ENCODE peak calls at places on chromosomes 6 and 20, in four cellular contexts. E is stomach, J is suprapubic skin, N is esophagus squamous epithelium. T is an unnamed sample.

GRCh38 chr20:53887973-53888372 is 182.4 kb downstream of the BCAS1 start:
- DNase-seq in E (no peak), J (no peak), N (no peak), T (no peak)

GRCh38 chr20:46438156-46438750 is 31.8 kb upstream of the ELMO2 start:
- DNase-seq in E (no peak), J (no peak), N (no peak), T (peak)

GRCh38 chr6:107812370-107812769 is 11.7 kb downstream of the SCML4 start:
- DNase-seq in E (no peak), J (no peak), N (no peak), T (no peak)

GRCh38 chr6:21402368-21402767 is 191.2 kb upstream of the SOX4 start:
- DNase-seq in E (no peak), J (no peak), N (no peak), T (peak)

GRCh38 chr20:49381558-49382493 is 100.6 kb downstream of the KCNB1 start:
- DNase-seq in E (peak), J (no peak), N (no peak), T (peak)

GRCh38 chr20:32040142-32040953 is 11.7 kb upstream of the HCK start:
- DNase-seq in E (no peak), J (no peak), N (no peak), T (no peak)

GRCh38 chr6:36599791-36600209 is 5.6 kb downstream of the SRSF3 start:
- DNase-seq in E (peak), J (peak), N (no peak), T (no peak)

GRCh38 chr20:56989516-56989915 is 276.9 kb downstream of the BMP7 start:
- DNase-seq in E (no peak), J (no peak), N (no peak), T (no peak)

GRCh38 chr6:89148016-89148750 is 2.3 kb downstream of the PM20D2 start:
- DNase-seq in E (no peak), J (no peak), N (no peak), T (no peak)

GRCh38 chr20:57714409-57715267 is 4.8 kb upstream of the PMEPA1 start:
- DNase-seq in E (no peak), J (no peak), N (no peak), T (peak)

GRCh38 chr6:15434263-15434662 is 188.4 kb downstream of the JARID2 start:
- DNase-seq in E (no peak), J (no peak), N (no peak), T (no peak)

GRCh38 chr6:157669747-157670216 is 153.3 kb upstream of the SNX9 start:
- DNase-seq in E (peak), J (peak), N (no peak), T (peak)

GRCh38 chr6:16437095-16437494 is 198.7 kb downstream of the GMPR start:
- DNase-seq in E (no peak), J (no peak), N (no peak), T (no peak)

GRCh38 chr6:40999498-41000070 is 39.4 kb downstream of the UNC5CL start:
- DNase-seq in E (peak), J (no peak), N (no peak), T (peak)

GRCh38 chr6:41000248-41000647 is 38.8 kb downstream of the UNC5CL start:
- DNase-seq in E (peak), J (no peak), N (no peak), T (no peak)

GRCh38 chr6:40998661-40999060 is 40.4 kb downstream of the UNC5CL start:
- DNase-seq in E (no peak), J (no peak), N (no peak), T (no peak)

GRCh38 chr6:40996591-40997247 is 42.3 kb downstream of the UNC5CL start:
- DNase-seq in E (peak), J (no peak), N (no peak), T (no peak)

DNA sequence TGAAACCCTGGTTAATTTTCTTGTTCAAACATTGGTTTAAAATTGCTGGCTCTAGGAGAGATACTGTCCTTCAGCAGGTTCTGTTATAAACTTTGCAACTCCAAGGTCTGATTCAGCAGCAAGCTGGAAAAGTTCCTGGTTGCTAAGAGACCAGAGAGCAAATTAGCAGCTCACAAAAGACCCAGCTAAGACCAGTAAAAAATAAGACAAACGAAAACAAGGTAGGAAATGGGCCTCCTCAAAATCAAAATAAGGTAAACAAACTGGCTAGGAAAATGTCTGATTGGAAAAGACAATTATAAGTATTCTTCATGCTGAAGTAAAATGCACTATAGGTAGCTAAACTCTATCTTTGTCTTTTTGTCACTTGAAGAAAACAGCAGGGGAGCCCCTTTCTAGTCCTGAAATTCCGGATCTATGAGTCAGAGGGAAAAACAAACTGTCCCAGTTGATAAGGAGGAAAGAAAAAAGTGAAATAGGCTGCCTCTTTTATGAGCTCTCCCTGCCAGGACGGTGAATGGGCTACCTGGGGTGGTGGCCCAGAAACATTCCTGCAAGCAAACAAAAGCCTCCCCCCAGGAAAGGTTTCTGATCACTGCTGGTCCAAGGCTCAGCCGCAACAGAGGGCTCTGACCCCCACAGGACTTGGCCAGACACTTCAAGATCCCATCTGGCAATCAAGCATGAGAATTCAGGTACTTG is 41.6 kb downstream of the UNC5CL start:
- DNase-seq in E (peak), J (no peak), N (no peak), T (peak)
- H3K4me3 ChIP-seq in E (no peak), J (peak), N (no peak), T (no peak)

GRCh38 chr6:44805239-44805849 is 417.8 kb downstream of the CDC5L start:
- DNase-seq in E (no peak), J (no peak), N (no peak), T (peak)

GRCh38 chr6:44806656-44807055 is 419.1 kb downstream of the CDC5L start:
- DNase-seq in E (no peak), J (no peak), N (no peak), T (no peak)

GRCh38 chr6:44809256-44809655 is 421.8 kb downstream of the CDC5L start:
- DNase-seq in E (no peak), J (no peak), N (no peak), T (no peak)

GRCh38 chr6:44811456-44811855 is 423.9 kb downstream of the CDC5L start:
- DNase-seq in E (no peak), J (no peak), N (no peak), T (no peak)

DNA sequence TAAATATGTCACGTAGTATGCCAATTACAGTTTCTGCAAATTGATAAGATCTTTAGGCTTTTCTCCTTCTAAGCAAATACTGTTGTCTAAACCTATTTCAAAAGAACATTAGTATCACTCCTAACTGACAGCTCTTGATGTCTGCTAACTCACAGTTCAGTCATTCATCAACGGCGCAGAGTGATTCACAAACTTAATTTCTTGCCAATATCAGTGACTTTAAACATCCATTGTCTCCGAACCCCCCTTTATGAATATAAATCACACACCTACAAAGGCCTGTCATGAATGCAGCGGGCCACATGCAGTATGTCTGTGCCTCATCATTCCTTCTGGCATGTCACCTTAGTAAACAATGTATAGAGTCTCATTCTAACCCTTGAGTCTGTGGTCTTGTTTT is 420.6 kb downstream of the CDC5L start:
- DNase-seq in E (no peak), J (no peak), N (no peak), T (no peak)
- TF ChIP-seq CTCF in E (no peak), J (no peak), N (no peak), T (no peak)

DNA sequence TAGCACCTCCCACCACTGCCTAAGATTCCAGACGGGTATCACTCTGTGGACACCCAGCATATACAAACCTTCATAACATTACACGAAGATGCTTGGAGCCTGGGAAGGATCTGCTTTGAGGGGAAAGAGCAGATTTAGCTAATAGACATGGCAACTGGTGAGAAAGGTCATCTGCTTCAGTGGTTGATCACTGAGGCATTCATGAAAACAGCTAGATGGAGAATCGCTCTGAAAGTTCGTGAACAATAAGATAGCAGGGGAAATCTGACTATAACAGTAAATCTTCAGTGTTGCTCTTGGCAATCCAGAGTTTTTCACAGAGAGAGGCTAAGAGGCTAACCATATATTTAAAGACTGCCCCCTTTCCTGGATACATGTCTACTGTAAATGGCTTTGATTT is 245.3 kb downstream of the FARS2 start:
- DNase-seq in E (no peak), J (no peak), N (no peak), T (no peak)
- H3K4me3 ChIP-seq in E (no peak), J (no peak), N (no peak), T (no peak)

DNA sequence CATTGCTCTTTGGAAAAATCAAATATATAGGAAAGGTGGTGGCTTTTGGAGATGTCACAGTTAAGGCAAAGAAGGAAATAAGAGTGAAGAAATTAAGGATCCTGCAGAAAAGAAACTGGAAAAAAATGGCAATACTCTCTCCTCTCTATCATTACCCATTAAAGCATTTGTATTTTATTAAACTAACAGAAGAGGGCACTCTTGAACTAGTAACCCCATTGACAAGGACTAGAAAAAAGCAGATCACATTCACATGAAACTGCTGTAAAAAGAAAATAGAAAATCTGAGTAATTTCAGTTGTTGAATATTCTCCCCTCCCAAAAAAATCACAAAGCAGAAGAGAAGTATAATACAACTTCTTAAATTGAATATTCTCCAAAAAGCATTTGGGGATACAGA is 104.1 kb upstream of the SLC35B3 start:
- DNase-seq in E (no peak), J (no peak), N (no peak), T (peak)
- TF ChIP-seq CTCF in E (no peak), J (no peak), N (peak), T (peak)

GRCh38 chr6:134174790-134175531 is 122.5 kb upstream of the SLC2A12 start:
- DNase-seq in E (peak), J (peak), N (peak), T (peak)

GRCh38 chr6:134171517-134171916 is 119.1 kb upstream of the SLC2A12 start:
- DNase-seq in E (no peak), J (no peak), N (no peak), T (peak)

GRCh38 chr6:134172020-134172766 is 119.8 kb upstream of the SLC2A12 start:
- DNase-seq in E (no peak), J (no peak), N (no peak), T (peak)

GRCh38 chr6:134173936-134174789 is 121.7 kb upstream of the SLC2A12 start:
- DNase-seq in E (peak), J (peak), N (no peak), T (peak)

DNA sequence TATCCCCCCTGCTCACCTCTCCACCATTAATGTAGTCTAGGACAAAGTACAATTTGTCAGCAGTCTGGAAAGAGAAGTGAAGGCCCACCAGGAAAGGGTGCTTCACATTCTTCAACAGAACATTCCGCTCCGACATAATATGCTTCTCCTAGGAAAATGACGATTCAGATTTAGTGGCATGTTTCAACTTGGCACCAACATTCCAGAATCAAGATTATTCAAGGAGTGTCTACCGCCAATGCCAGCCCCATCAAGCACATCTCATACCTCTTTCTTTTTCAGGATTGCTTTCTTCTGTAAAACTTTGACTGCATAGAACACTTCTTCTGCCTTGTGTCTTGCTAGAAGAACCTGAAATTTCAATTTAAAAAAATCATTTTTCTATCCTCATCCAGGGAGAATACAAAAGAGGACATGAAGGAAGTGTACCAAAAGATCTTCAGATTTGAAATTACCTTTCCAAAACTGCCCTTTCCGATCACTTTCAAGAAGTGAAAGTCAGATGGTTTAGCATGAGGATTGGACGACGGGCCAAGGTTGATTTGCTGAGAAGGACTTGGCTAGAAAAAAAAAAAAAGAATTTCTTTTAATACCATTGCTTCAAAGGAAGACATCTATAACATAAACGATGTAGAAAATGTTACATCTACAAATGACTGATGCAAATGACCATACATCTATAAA is 120.7 kb upstream of the SLC2A12 start:
- DNase-seq in E (no peak), J (no peak), N (no peak), T (peak)
- H3K4me3 ChIP-seq in E (peak), J (peak), N (peak), T (peak)

GRCh38 chr6:95128439-95128838 is 448.9 kb upstream of the MANEA start:
- DNase-seq in E (no peak), J (no peak), N (no peak), T (no peak)

DNA sequence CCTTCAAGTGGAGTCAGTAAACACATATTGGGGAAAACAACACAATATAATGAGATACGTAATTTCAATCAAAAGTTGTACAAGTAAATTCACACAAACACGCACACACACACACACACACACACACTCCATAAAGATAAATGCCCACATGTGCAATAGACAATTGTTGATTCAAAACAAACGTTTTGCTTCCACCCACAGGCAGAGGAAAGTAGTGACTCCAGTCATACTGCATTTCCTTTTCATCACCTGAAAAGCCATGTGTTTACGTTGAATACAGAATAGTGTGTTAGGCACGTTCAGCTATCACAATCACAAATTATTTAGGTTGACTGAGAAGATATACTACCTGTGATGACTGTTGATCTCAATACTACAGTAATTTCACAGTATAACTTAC is 443.8 kb upstream of the MANEA start:
- DNase-seq in E (no peak), J (no peak), N (no peak), T (peak)
- TF ChIP-seq CTCF in E (no peak), J (no peak), N (no peak), T (peak)

DNA sequence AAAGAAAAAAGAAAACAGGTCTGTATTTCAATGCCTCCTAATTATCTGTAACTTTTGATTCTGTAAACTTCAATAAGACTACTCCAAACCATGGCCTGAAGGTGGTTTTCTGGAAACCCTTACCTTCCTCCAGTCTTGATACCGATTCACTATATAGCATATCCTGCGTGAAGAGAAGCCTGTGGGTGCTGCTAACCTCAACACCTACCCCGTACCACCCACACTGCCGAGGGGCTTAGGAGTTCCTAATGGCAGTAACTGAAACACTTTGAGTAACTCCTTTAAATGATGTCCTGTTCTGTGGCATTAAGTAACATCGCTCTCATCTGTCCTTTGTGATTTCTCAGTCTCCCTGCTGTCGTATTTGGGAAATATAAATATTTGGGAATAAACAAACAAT is 104.5 kb upstream of the CARMIL1 start:
- DNase-seq in E (no peak), J (no peak), N (no peak), T (no peak)
- H3K4me3 ChIP-seq in E (no peak), J (no peak), N (no peak), T (no peak)

GRCh38 chr20:29409833-29410804 is 1847.3 kb upstream of the DEFB115 start:
- DNase-seq in E (no peak), J (no peak), N (no peak), T (no peak)
- TF ChIP-seq CTCF in E (no peak), J (no peak), N (no peak), T (no peak)

GRCh38 chr6:32639440-32640394 is 2.5 kb downstream of the HLA-DQA1 start:
- DNase-seq in E (no peak), J (no peak), N (no peak), T (no peak)
- H3K4me3 ChIP-seq in E (no peak), J (no peak), N (no peak), T (no peak)

DNA sequence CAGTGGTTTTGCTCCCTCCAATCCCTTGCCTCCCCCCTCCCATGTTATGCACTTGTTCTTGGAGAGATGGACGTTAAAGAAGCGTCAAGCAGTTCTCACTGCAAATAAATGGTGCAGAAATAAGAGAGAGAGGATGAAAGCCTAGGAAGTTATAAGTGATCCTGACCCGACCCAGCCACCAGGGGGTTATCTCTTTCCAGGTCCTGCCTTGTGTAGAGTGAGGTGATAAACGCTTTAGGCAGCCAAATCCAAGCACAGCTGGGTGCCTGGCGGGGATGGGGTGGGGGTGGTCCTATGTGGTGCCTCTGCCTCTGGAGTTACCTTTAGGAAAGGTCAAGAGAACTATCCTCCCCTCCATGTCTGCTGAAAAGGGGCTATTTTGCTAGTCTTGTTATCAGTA is 9.1 kb upstream of the TFAP2A start:
- DNase-seq in E (no peak), J (no peak), N (no peak), T (no peak)
- TF ChIP-seq CTCF in E (no peak), J (no peak), N (no peak), T (no peak)

T was measured in astrocyte of the spinal cord.